ENCODE peak calls at places on chromosomes 11 and 22, in seven cellular contexts. K, B, Z, F, A, E and W are unnamed samples.

GRCh38 chr11:126891556-126892217 is 108.9 kb downstream of the KIRREL3 start:
- DNase-seq in K (no peak), B (no peak), Z (no peak), F (peak), A (no peak), E (no peak), W (no peak)

GRCh38 chr11:20068691-20069090 is 91.6 kb downstream of the DBX1 start:
- DNase-seq in K (no peak), B (no peak), Z (no peak), F (no peak), A (no peak), E (no peak), W (no peak)

GRCh38 chr11:33321483-33321882 is 64.3 kb downstream of the HIPK3 start:
- DNase-seq in K (no peak), B (no peak), Z (no peak), F (no peak), A (no peak), E (no peak), W (no peak)

GRCh38 chr11:94068764-94069163 is 47.6 kb downstream of the HEPHL1 start:
- DNase-seq in K (no peak), B (no peak), Z (no peak), F (no peak), A (no peak), E (peak), W (no peak)

GRCh38 chr11:34775417-34775888 is 140.7 kb downstream of the APIP start:
- DNase-seq in K (no peak), B (no peak), Z (no peak), F (no peak), A (no peak), E (no peak), W (no peak)

GRCh38 chr22:46443850-46444389 is 93.5 kb downstream of the CELSR1 start:
- DNase-seq in K (no peak), B (no peak), Z (peak), F (no peak), A (no peak), E (no peak), W (no peak)

GRCh38 chr11:2223153-2223794 is 47.1 kb downstream of the ASCL2 start:
- DNase-seq in K (no peak), B (no peak), Z (no peak), F (no peak), A (no peak), E (no peak), W (no peak)

GRCh38 chr11:120137611-120138521 is at the start of gene TRIM29:
- DNase-seq in K (no peak), B (peak), Z (peak), F (peak), A (no peak), E (peak), W (no peak)

GRCh38 chr22:30864441-30865420 is 103.8 kb downstream of the MORC2 start:
- DNase-seq in K (no peak), B (peak), Z (no peak), F (no peak), A (no peak), E (no peak), W (no peak)

GRCh38 chr22:32708835-32709234 is 92.7 kb upstream of the TIMP3 start:
- DNase-seq in K (no peak), B (no peak), Z (no peak), F (no peak), A (no peak), E (no peak), W (no peak)

GRCh38 chr11:1036931-1037330 is 413 bp upstream of the MUC6 start:
- DNase-seq in K (no peak), B (no peak), Z (no peak), F (no peak), A (no peak), E (no peak), W (no peak)
- TF ChIP-seq CTCF in K (no peak), B (no peak), Z (no peak), F (no peak), A (no peak), E (no peak), W (no peak)

DNA sequence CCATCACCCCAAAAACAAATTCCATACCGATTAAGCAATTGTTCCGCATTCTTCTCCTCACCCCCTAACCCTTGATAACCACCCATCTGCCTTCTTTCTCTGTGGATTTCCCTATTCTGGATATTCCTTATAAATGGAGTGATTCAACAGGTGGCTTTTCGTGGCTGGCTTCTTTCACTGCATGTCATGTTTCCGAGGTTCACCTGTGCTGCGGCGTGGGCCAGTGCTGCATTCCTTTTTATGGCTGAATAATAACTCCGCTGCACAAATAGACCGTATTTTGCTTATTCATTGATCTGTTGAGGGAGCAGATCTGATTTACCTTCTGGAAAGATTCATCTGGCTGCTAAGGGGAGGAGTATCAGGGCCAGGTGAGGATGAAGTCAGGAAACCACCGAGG is 94.8 kb upstream of the ASPHD2 start:
- DNase-seq in K (no peak), B (no peak), Z (no peak), F (no peak), A (no peak), E (no peak), W (no peak)
- TF ChIP-seq CTCF in K (no peak), B (no peak), Z (no peak), F (no peak), A (no peak), E (no peak), W (no peak)

GRCh38 chr11:102153082-102153481 is 42.8 kb downstream of the YAP1 start:
- DNase-seq in K (no peak), B (no peak), Z (no peak), F (no peak), A (no peak), E (no peak), W (no peak)

GRCh38 chr11:102157219-102157618 is 47.0 kb downstream of the YAP1 start:
- DNase-seq in K (peak), B (no peak), Z (peak), F (peak), A (no peak), E (peak), W (no peak)

GRCh38 chr11:102151784-102152525 is 41.7 kb downstream of the YAP1 start:
- DNase-seq in K (no peak), B (no peak), Z (no peak), F (no peak), A (no peak), E (no peak), W (no peak)

GRCh38 chr11:102155676-102156075 is 45.4 kb downstream of the YAP1 start:
- DNase-seq in K (no peak), B (no peak), Z (no peak), F (no peak), A (no peak), E (no peak), W (no peak)

GRCh38 chr11:102154806-102155205 is 44.6 kb downstream of the YAP1 start:
- DNase-seq in K (no peak), B (no peak), Z (no peak), F (no peak), A (no peak), E (no peak), W (no peak)
- TF ChIP-seq CTCF in K (no peak), B (no peak), Z (no peak), F (no peak), A (no peak), E (no peak), W (no peak)

GRCh38 chr11:22426915-22427314 is 88.7 kb downstream of the SLC17A6 start:
- DNase-seq in K (no peak), B (no peak), Z (no peak), F (no peak), A (no peak), E (no peak), W (no peak)
- TF ChIP-seq CTCF in K (no peak), B (no peak), Z (no peak), F (no peak), A (no peak), E (no peak), W (no peak)

GRCh38 chr11:45024357-45024756 is 73.7 kb upstream of the TP53I11 start:
- DNase-seq in K (no peak), B (no peak), Z (no peak), F (no peak), A (no peak), E (no peak), W (no peak)

GRCh38 chr11:45021001-45021400 is 70.3 kb upstream of the TP53I11 start:
- DNase-seq in K (peak), B (no peak), Z (no peak), F (no peak), A (no peak), E (no peak), W (no peak)

GRCh38 chr11:45023065-45023365 is 72.3 kb upstream of the TP53I11 start:
- DNase-seq in K (no peak), B (no peak), Z (no peak), F (no peak), A (no peak), E (no peak), W (no peak)

GRCh38 chr11:45022294-45023064 is 71.8 kb upstream of the TP53I11 start:
- DNase-seq in K (no peak), B (no peak), Z (no peak), F (no peak), A (no peak), E (no peak), W (no peak)

DNA sequence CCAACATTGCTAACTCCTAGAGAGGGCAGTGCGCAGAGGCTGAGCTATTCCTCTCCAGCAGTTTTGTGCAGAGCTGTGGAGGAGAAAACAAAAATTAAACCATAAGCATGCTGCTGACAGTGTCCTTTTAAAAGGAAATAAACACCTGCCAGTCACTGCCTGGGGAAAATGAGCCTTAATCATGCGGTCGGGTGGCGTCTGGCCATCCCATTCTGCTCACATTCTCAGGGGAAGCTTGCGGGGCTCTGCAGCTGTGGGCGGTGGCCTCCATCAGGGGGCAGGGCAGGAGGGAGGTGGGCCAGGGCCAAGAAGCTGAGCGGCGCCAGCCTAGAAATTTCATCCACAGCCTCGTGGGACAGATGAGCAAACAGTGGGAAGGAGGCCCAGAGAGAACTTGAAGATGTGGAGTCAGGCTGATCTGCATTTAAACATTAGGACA is 71.0 kb upstream of the TP53I11 start:
- DNase-seq in K (peak), B (no peak), Z (peak), F (no peak), A (no peak), E (no peak), W (no peak)
- TF ChIP-seq CTCF in K (no peak), B (no peak), Z (no peak), F (no peak), A (no peak), E (no peak), W (no peak)

GRCh38 chr11:44877908-44878459 is 72.7 kb downstream of the TP53I11 start:
- DNase-seq in K (peak), B (no peak), Z (no peak), F (no peak), A (no peak), E (no peak), W (no peak)
- TF ChIP-seq CTCF in K (no peak), B (no peak), Z (no peak), F (no peak), A (no peak), E (no peak), W (no peak)

GRCh38 chr22:50136431-50137047 is 34.0 kb upstream of the PANX2 start:
- DNase-seq in K (no peak), B (no peak), Z (no peak), F (no peak), A (no peak), E (no peak), W (no peak)
- TF ChIP-seq CTCF in K (no peak), B (no peak), Z (no peak), F (no peak), A (no peak), E (no peak), W (no peak)